ENCODE peak calls at places on chromosomes 3 and 15, in five cellular contexts. N is kidney; V is aorta; E is ovary; K is naive thymus-derived CD4-positive, alpha-beta T cell. I is an unnamed sample. For H3K4me1, the result is how much of the 10 kb centered on the place peaks cover.

GRCh38 chr3:54146383-54147239 is 24.3 kb downstream of the CACNA2D3 start:
- DNase-seq in K (no peak), E (peak), V (peak), N (peak), I (no peak)

GRCh38 chr3:86629511-86629910 is 361.4 kb downstream of the VGLL3 start:
- DNase-seq in V (no peak), E (no peak), N (no peak), K (no peak), I (no peak)

GRCh38 chr3:61381745-61382392 is 130.6 kb upstream of the FHIT start:
- DNase-seq in K (peak), N (no peak), V (no peak), E (no peak), I (no peak)

GRCh38 chr15:52343831-52344230 is 48.2 kb upstream of the MYO5C start:
- DNase-seq in N (no peak), E (no peak), K (no peak), V (no peak), I (no peak)

GRCh38 chr3:48928679-48929078 is 10.0 kb downstream of the ARIH2 start:
- DNase-seq in K (no peak), E (no peak), V (no peak), N (no peak), I (no peak)

GRCh38 chr3:121757087-121757811 is 7.7 kb upstream of the GOLGB1 start:
- DNase-seq in E (no peak), K (no peak), V (no peak), N (no peak), I (no peak)

GRCh38 chr3:113222412-113223086 is 11.2 kb downstream of the BOC start:
- DNase-seq in V (no peak), K (no peak), N (no peak), E (no peak), I (no peak)

GRCh38 chr3:37249717-37250116 is 75.3 kb upstream of the LRRFIP2 start:
- DNase-seq in V (no peak), K (no peak), N (no peak), E (no peak), I (no peak)

GRCh38 chr3:147939425-147940196 is 530.4 kb downstream of the ZIC1 start:
- DNase-seq in E (no peak), N (no peak), V (no peak), K (no peak), I (no peak)

GRCh38 chr15:59976480-59976879 is 27.6 kb upstream of the FOXB1 start:
- DNase-seq in V (no peak), K (peak), E (no peak), N (no peak), I (peak)

GRCh38 chr15:67761343-67761742 is 64.0 kb upstream of the SKOR1 start:
- DNase-seq in K (no peak), V (no peak), N (no peak), E (no peak), I (no peak)

GRCh38 chr15:67766963-67767362 is 58.3 kb upstream of the SKOR1 start:
- DNase-seq in V (no peak), N (no peak), K (no peak), E (no peak), I (no peak)

GRCh38 chr15:67758610-67759300 is 66.6 kb upstream of the SKOR1 start:
- DNase-seq in E (no peak), N (no peak), V (no peak), K (peak), I (no peak)

GRCh38 chr15:67765706-67766105 is 59.6 kb upstream of the SKOR1 start:
- DNase-seq in N (no peak), E (no peak), V (no peak), K (no peak), I (no peak)

DNA sequence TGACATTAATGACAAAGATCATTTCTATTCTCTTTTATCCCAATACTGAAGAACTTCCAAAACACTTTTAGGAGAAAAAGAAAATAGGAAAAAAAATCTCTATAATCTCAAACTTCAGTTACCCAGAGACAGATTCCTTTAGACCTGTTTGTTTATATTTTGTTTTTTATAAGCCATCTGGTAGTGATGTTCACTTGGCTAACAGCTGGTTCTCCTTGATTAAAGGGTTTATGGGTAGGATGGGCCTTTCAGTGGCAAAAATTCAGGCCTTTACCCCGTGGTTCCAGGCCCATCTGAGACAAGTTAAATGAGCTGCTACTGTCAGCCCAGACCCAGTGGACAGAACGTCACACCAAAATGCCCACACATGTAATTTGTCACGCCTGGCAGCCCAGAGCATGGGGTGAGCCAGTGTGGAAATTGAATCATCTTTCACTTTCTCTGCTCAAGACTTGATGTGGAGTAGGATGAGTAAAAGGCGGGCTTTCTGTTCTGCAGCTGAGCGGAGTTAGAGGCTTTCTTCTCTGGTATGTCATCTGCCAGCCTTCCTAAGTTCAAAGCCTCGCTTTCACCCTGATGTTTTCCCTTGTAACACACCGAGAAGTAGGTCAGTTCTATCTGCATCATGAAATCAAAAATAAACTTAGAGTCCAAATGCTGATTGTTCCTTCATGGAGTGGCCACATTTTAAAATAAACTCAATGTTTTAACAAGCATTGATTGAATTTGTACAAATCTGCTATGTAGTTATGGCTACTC is 62.5 kb upstream of the SKOR1 start:
- DNase-seq in E (no peak), N (no peak), K (peak), V (no peak), I (no peak)
- H3K4me1 ChIP-seq in E (under half), N (under half), K (under half), V (under half), I (half or more)

GRCh38 chr3:15174953-15175352 is 31.1 kb upstream of the CAPN7 start:
- DNase-seq in K (no peak), E (no peak), N (no peak), V (no peak), I (no peak)

GRCh38 chr3:15181511-15181910 is 24.5 kb upstream of the CAPN7 start:
- DNase-seq in V (no peak), E (no peak), N (no peak), K (no peak), I (no peak)

GRCh38 chr3:15181964-15182363 is 24.1 kb upstream of the CAPN7 start:
- DNase-seq in N (no peak), E (no peak), V (no peak), K (no peak), I (no peak)

GRCh38 chr3:15175590-15175989 is 30.5 kb upstream of the CAPN7 start:
- DNase-seq in K (no peak), V (no peak), N (no peak), E (no peak), I (no peak)

DNA sequence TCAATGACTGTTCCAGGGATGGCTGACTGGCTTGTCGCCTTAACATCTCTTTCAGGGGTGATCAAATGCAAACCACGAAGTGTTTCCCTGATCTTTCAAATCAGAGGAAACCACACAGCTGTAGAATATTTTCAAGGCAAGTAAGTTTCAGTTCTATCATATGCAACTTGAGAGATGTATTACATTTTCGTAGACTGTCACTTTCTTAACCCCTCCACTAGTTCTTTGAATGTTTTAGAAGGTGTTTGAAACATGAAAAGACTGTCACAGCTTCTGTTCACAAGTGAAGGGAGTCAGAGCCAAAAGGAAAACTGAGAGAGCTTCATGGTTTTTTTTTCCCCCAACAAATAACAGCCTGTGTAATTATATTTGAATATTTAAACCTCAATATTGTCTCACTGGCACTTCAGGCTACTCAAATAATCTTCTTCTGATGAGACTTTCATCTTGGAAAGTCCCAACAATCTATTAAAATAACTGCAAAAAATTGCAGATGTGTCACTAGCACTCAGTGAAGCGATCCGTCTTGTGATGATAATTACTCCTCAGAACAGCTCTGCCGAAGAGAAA is 25.9 kb upstream of the CAPN7 start:
- DNase-seq in N (no peak), K (no peak), V (no peak), E (no peak), I (no peak)
- H3K27ac ChIP-seq in N (no peak), K (no peak), V (no peak), E (no peak), I (no peak)

GRCh38 chr3:128276577-128277183 is 123.4 kb downstream of the EEFSEC start:
- DNase-seq in V (no peak), K (no peak), E (no peak), N (no peak), I (no peak)

GRCh38 chr3:128276151-128276445 is 122.8 kb downstream of the EEFSEC start:
- DNase-seq in E (no peak), N (no peak), V (no peak), K (no peak), I (no peak)

GRCh38 chr3:128274837-128275236 is 121.6 kb downstream of the EEFSEC start:
- DNase-seq in N (no peak), E (no peak), V (no peak), K (no peak), I (no peak)

GRCh38 chr3:128273841-128274573 is 120.7 kb downstream of the EEFSEC start:
- DNase-seq in V (no peak), K (no peak), N (peak), E (no peak), I (no peak)

GRCh38 chr3:128275316-128276150 is 122.3 kb downstream of the EEFSEC start:
- DNase-seq in V (no peak), N (no peak), K (no peak), E (no peak), I (no peak)
- H3K4me1 ChIP-seq in V (under half), N (under half), K (under half), E (under half), I (under half)

DNA sequence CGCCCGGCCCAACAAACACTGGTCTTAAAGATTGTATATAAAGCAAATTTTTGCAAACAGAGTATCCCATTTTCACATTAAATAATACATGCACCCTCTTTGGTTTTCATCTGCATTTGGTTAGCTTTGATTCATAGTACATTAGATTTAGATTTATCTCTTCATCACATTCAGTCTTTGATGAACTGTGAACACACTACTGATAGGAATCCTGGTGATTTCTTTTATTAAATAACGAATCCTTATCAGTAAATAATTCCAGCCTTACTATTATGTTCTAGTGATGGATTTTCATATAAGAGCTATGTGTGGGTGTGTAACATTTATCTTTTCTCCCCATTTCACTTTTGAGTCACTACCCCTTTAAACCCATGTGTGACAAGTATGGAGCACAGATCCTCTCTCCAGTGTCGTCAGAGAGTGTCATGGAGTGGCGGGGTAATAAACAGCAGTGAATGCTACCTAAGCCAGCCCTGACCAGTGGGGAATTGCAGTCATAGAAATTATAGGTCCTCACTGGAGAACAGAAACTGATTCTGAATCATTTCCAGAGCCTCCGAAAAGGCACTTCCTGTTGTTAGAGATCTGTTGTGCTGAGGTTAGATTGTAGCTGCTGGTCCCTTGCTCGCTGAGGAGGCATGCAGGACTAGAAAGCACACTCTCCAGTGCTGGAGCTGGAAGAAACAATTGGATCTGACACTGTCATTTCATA is 22.0 kb downstream of the SLC7A14 start:
- DNase-seq in K (no peak), N (no peak), V (no peak), E (no peak), I (no peak)
- H3K27ac ChIP-seq in K (no peak), N (no peak), V (no peak), E (no peak), I (no peak)

DNA sequence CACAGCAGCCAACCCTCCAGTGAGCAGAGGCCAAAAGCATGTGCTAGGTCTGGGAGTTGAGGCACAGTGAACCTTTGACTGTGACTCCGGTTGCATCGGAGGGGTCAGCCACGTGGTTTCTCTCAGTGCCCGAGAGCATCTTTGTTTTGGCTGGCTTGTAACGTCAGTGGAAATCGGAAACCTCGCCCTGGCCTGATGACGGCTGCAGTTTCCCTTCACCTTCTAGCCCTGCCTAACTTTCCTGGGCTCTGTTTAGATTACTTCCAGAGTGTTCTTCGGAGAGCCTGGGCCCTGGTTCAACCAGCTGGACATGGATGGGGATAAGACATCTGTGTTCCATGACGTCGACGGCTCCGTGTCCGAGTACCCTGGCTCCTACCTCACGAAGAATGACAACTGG is 56.6 kb downstream of the MESD start:
- DNase-seq in N (no peak), K (no peak), E (peak), V (peak), I (no peak)
- H3K4me1 ChIP-seq in N (under half), K (under half), E (under half), V (under half), I (under half)